ENCODE peak calls at places on chromosome 4, in four cellular contexts. C, B, R and W are unnamed samples.
A peak's percentile ranks its signal among the peaks of the same experiment; 100 is the strongest.

GRCh38 chr4:15912236-15912635 is 26.3 kb downstream of the FGFBP1 start:
- DNase-seq in C (no peak), B (no peak), R (no peak), W (no peak)

GRCh38 chr4:174286870-174287269 is 3.2 kb downstream of the CEP44 start:
- DNase-seq in R (no peak), C (no peak), B (no peak), W (no peak)

GRCh38 chr4:1207603-1208265 is 35.4 kb upstream of the SPON2 start:
- DNase-seq in R (peak; percentile 77), B (peak; percentile 11), C (peak; percentile 82), W (peak; percentile 86)

GRCh38 chr4:56086073-56086521 is 137.4 kb downstream of the CEP135 start:
- DNase-seq in R (no peak), B (peak; percentile 58), C (no peak), W (no peak)

GRCh38 chr4:148737071-148737470 is 294.9 kb upstream of the NR3C2 start:
- DNase-seq in B (no peak), R (no peak), C (no peak), W (no peak)

GRCh38 chr4:15751155-15751554 is 27.0 kb upstream of the CD38 start:
- DNase-seq in R (no peak), B (no peak), C (no peak), W (no peak)

GRCh38 chr4:73599182-73599581 is 21.1 kb downstream of the RASSF6 start:
- DNase-seq in R (no peak), C (no peak), B (peak; percentile 72), W (no peak)

GRCh38 chr4:105605493-105605892 is 53.1 kb downstream of the ARHGEF38 start:
- DNase-seq in C (no peak), B (no peak), R (no peak), W (no peak)

GRCh38 chr4:77264826-77265225 is 107.8 kb downstream of the CCNG2 start:
- DNase-seq in B (no peak), R (no peak), C (no peak), W (no peak)

GRCh38 chr4:67684839-67685531 is 16.0 kb downstream of the UBA6 start:
- DNase-seq in R (no peak), B (no peak), C (no peak), W (no peak)

GRCh38 chr4:152193059-152193458 is 342.8 kb downstream of the FBXW7 start:
- DNase-seq in C (no peak), B (no peak), R (no peak), W (no peak)

GRCh38 chr4:10054571-10055041 is 33.3 kb upstream of the SLC2A9 start:
- DNase-seq in B (no peak), C (no peak), R (no peak), W (no peak)

GRCh38 chr4:165784672-165785071 is 88.4 kb upstream of the TLL1 start:
- DNase-seq in R (no peak), C (peak; percentile 33), B (no peak), W (no peak)

GRCh38 chr4:77454858-77455257 is 150.8 kb upstream of the CXCL13 start:
- DNase-seq in B (no peak), R (no peak), C (no peak), W (no peak)

GRCh38 chr4:41878991-41879491 is 56.2 kb upstream of the TMEM33 start:
- DNase-seq in C (no peak), B (peak; percentile 76), R (peak; percentile 45), W (no peak)

GRCh38 chr4:78954048-78954666 is 14.9 kb upstream of the PAQR3 start:
- DNase-seq in C (peak; percentile 43), R (no peak), B (peak; percentile 82), W (peak; percentile 43)
- TF ChIP-seq CTCF in C (peak; percentile 44), R (no peak), B (peak; percentile 68), W (peak; percentile 69)

GRCh38 chr4:110624904-110625494 is 2.1 kb upstream of the PITX2 start:
- DNase-seq in R (no peak), C (no peak), B (no peak), W (no peak)

GRCh38 chr4:110622841-110623709 is at the start of gene PITX2:
- DNase-seq in C (peak; percentile 89), B (peak; percentile 99), R (peak; percentile 97), W (peak; percentile 99)

GRCh38 chr4:110625593-110626292 is 2.9 kb upstream of the PITX2 start:
- DNase-seq in B (peak; percentile 24), R (no peak), C (no peak), W (no peak)

GRCh38 chr4:110623710-110624015 is 786 bp upstream of the PITX2 start:
- DNase-seq in C (no peak), B (peak; percentile 5), R (no peak), W (no peak)

GRCh38 chr4:110624016-110624770 is 1.3 kb upstream of the PITX2 start:
- DNase-seq in B (peak; percentile 10), C (no peak), R (no peak), W (no peak)
- H3K27ac ChIP-seq in B (no peak overlapping the region), C (no peak overlapping the region), R (peak overlapping the region; percentile 99), W (no peak overlapping the region)

GRCh38 chr4:17512973-17513665 is 1.2 kb upstream of the QDPR start:
- DNase-seq in B (no peak), C (no peak), R (no peak), W (no peak)

GRCh38 chr4:17511041-17511949 is 595 bp downstream of the QDPR start:
- DNase-seq in B (peak; percentile 64), C (peak; percentile 75), R (peak; percentile 82), W (peak; percentile 41)

GRCh38 chr4:17514865-17515264 is at the start of gene CLRN2:
- DNase-seq in C (no peak), B (no peak), R (no peak), W (no peak)

GRCh38 chr4:17510582-17510981 is 1.3 kb downstream of the QDPR start:
- DNase-seq in R (no peak), B (no peak), C (no peak), W (no peak)

DNA sequence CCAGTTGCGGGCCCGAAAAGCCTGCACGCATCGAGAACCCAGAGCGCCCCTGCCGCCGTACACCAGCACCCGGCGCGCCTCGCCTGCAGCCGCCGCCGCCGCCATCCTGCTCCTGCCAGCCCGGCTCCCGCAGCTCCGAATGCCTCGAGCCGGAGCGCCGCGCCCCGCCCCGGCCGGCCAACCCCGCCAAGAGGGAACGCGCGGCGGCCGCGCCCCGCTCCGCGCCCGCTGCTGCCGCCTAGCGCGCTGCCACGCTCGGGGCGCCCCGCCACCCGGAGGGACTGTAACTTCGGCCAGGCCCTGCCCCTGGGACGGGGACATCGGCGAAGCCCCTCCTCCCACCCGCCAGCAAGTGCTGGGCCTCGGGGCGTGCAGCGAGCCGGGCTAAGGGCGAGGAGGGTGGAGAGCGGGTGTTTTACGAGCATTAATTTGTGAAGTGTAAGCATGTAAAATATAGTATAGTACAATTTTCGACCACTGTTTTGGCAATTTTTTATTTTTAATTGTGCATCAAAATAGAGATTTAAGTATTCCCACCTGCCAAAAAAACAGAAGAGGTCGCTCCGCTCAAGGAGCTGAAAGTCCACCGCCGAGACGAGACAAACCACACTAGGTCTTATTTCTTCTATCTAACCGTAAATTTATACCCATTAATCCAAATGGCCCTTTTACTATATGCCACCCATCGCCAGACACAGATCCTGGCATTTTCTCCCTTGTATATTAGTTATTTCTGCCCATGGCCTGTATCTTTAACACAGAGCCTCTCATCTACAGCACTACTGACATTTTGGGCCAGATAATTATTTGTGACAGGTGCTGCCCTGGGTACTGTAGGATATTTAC is at the start of gene QDPR:
- DNase-seq in B (peak; percentile 89), C (peak; percentile 70), R (peak; percentile 91), W (peak; percentile 93)
- TF ChIP-seq CTCF in B (peak; percentile 62), C (peak; percentile 24), R (peak; percentile 57), W (no peak)

GRCh38 chr4:69717778-69718177 is 42.6 kb downstream of the SULT1B1 start:
- DNase-seq in B (no peak), R (no peak), C (no peak), W (no peak)
- H3K27ac ChIP-seq in B (no peak overlapping the region), R (no peak overlapping the region), C (no peak overlapping the region), W (no peak overlapping the region)

DNA sequence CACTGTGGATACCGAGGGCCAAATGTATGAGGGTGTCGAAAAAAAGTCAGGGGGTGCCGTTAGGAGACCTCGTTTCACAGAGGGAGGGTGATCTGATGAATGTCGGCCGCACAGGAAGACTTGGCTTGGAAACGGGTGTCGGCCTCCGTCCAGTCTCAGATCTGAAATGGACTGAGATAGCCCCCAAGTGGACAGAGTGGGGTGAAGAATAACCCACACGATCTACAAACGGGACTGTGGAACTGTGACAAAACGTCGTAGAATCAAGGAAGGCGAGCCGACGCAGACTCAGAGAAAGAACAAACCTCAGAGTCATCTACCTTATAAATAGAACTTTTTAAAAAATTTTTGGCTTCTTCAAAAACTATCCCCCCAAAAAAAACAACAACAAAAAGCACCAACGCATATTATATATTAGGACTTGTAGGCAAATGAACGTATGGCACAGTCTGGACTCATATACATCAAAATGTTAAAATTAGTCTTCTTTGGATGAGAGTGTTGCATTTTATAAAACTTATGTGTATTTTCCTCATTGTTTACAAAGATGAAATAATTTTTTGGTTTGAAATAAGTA is 63.8 kb upstream of the IRF2 start:
- DNase-seq in B (peak; percentile 41), R (peak; percentile 94), C (peak; percentile 94), W (peak; percentile 91)
- TF ChIP-seq CTCF in B (peak; percentile 41), R (peak; percentile 67), C (peak; percentile 36), W (peak; percentile 87)

DNA sequence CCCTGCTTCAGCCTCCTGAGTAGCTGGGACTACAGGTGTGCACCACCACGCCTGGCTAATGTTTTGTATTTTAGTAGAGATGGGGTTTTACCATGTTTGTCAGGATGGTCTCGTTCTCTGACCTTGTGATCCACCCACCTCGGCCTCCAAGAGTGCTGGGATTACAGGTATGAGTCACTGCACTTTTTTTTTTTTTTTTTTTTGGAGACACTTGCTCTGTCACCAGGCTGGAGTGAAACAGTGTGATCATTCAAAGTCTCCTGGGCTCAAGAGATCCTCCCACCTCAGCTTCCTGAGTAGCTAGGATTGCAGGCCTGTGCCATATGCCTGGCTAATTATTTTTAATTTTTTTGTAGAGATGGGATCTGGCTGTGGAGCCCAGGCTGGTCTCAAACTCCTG is 338.8 kb downstream of the PPP3CA start:
- DNase-seq in R (no peak), B (no peak), C (no peak), W (no peak)
- H3K27ac ChIP-seq in R (no peak overlapping the region), B (no peak overlapping the region), C (no peak overlapping the region), W (no peak overlapping the region)